ENCODE peak calls at places on chromosomes 16 and 17, in five cellular contexts. One of them, this sample, is unnamed.

GRCh38 chr17:55577011-55577586 is 65.8 kb upstream of the SMIM36 start:
- DNase-seq in effector memory CD4-positive, alpha-beta T cell: no peak
- DNase-seq in tibial nerve: peak; percentile 68
- DNase-seq in colonic mucosa: peak; percentile 29
- DNase-seq in prostate gland: no peak
- DNase-seq in this sample: no peak

GRCh38 chr16:66520406-66521194 is 29.3 kb downstream of the TK2 start:
- DNase-seq in effector memory CD4-positive, alpha-beta T cell: no peak
- DNase-seq in tibial nerve: no peak
- DNase-seq in colonic mucosa: no peak
- DNase-seq in prostate gland: no peak
- DNase-seq in this sample: no peak

GRCh38 chr17:7886227-7887037 is 2.2 kb upstream of the CHD3 start:
- DNase-seq in effector memory CD4-positive, alpha-beta T cell: peak; percentile 61
- DNase-seq in tibial nerve: peak; percentile 33
- DNase-seq in colonic mucosa: peak; percentile 65
- DNase-seq in prostate gland: peak; percentile 68
- DNase-seq in this sample: no peak

GRCh38 chr16:4214215-4214621 is 27.7 kb downstream of the SRL start:
- DNase-seq in effector memory CD4-positive, alpha-beta T cell: no peak
- DNase-seq in tibial nerve: no peak
- DNase-seq in colonic mucosa: no peak
- DNase-seq in prostate gland: no peak
- DNase-seq in this sample: peak; percentile 36

GRCh38 chr17:58060596-58061191 is 22.5 kb upstream of the DYNLL2 start:
- DNase-seq in effector memory CD4-positive, alpha-beta T cell: no peak
- DNase-seq in tibial nerve: no peak
- DNase-seq in colonic mucosa: no peak
- DNase-seq in prostate gland: peak; percentile 69
- DNase-seq in this sample: no peak

GRCh38 chr16:67447508-67448076 is 16.7 kb downstream of the HSD11B2 start:
- DNase-seq in effector memory CD4-positive, alpha-beta T cell: peak; percentile 26
- DNase-seq in tibial nerve: no peak
- DNase-seq in colonic mucosa: peak; percentile 89
- DNase-seq in prostate gland: no peak
- DNase-seq in this sample: no peak

GRCh38 chr16:4790871-4791270 is 2.7 kb upstream of the SEPTIN12 start:
- DNase-seq in effector memory CD4-positive, alpha-beta T cell: no peak
- DNase-seq in tibial nerve: no peak
- DNase-seq in colonic mucosa: no peak
- DNase-seq in prostate gland: no peak
- DNase-seq in this sample: no peak

GRCh38 chr16:19858006-19858653 is 26.5 kb downstream of the GPRC5B start:
- DNase-seq in effector memory CD4-positive, alpha-beta T cell: no peak
- DNase-seq in tibial nerve: no peak
- DNase-seq in colonic mucosa: no peak
- DNase-seq in prostate gland: no peak
- DNase-seq in this sample: no peak

GRCh38 chr17:47203984-47204721 is 5.0 kb upstream of the MYL4 start:
- DNase-seq in effector memory CD4-positive, alpha-beta T cell: no peak
- DNase-seq in tibial nerve: no peak
- DNase-seq in colonic mucosa: no peak
- DNase-seq in prostate gland: no peak
- DNase-seq in this sample: no peak

GRCh38 chr16:2779151-2779920 is 2.3 kb upstream of the ELOB start:
- DNase-seq in effector memory CD4-positive, alpha-beta T cell: no peak
- DNase-seq in tibial nerve: no peak
- DNase-seq in colonic mucosa: no peak
- DNase-seq in prostate gland: no peak
- DNase-seq in this sample: peak; percentile 56

GRCh38 chr17:75549246-75550138 is 24.0 kb downstream of the LLGL2 start:
- DNase-seq in effector memory CD4-positive, alpha-beta T cell: no peak
- DNase-seq in tibial nerve: no peak
- DNase-seq in colonic mucosa: peak; percentile 93
- DNase-seq in prostate gland: peak; percentile 88
- DNase-seq in this sample: no peak

GRCh38 chr16:81790772-81791171 is 11.7 kb downstream of the PLCG2 start:
- DNase-seq in effector memory CD4-positive, alpha-beta T cell: no peak
- DNase-seq in tibial nerve: no peak
- DNase-seq in colonic mucosa: no peak
- DNase-seq in prostate gland: no peak
- DNase-seq in this sample: no peak

GRCh38 chr17:62091804-62092203 is 26.7 kb upstream of the MED13 start:
- DNase-seq in effector memory CD4-positive, alpha-beta T cell: no peak
- DNase-seq in tibial nerve: no peak
- DNase-seq in colonic mucosa: no peak
- DNase-seq in prostate gland: no peak
- DNase-seq in this sample: no peak

GRCh38 chr17:7854851-7855642 is at the start of gene TMEM88:
- DNase-seq in effector memory CD4-positive, alpha-beta T cell: no peak
- DNase-seq in tibial nerve: no peak
- DNase-seq in colonic mucosa: peak; percentile 25
- DNase-seq in prostate gland: no peak
- DNase-seq in this sample: no peak

GRCh38 chr17:41101586-41102259 is at the start of gene KRTAP4-16:
- DNase-seq in effector memory CD4-positive, alpha-beta T cell: no peak
- DNase-seq in tibial nerve: no peak
- DNase-seq in colonic mucosa: no peak
- DNase-seq in prostate gland: no peak
- DNase-seq in this sample: no peak
- H3K4me3 ChIP-seq in effector memory CD4-positive, alpha-beta T cell: no peak within 1 kb of the TSS
- H3K4me3 ChIP-seq in tibial nerve: no peak within 1 kb of the TSS
- H3K4me3 ChIP-seq in colonic mucosa: no peak within 1 kb of the TSS
- H3K4me3 ChIP-seq in prostate gland: no peak within 1 kb of the TSS
- H3K4me3 ChIP-seq in this sample: no peak within 1 kb of the TSS

DNA sequence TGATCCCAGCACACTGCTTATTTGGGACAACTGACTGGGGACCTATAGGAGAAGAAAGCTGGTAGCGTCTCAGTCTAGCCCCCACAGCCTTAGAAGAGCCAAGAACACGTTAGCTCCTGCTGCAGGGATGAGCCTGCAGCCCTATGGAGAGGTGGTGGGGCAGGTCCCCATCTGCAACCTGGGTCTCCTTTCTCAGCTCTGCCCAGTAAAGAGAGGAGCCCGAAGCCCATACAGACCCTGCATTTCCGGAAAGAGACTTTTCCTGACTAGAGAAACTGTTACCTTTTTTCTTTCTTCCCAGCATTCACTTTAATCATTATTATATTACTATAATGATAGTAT is 788 bp downstream of the METTL22 start:
- DNase-seq in effector memory CD4-positive, alpha-beta T cell: no peak
- DNase-seq in tibial nerve: no peak
- DNase-seq in colonic mucosa: no peak
- DNase-seq in prostate gland: no peak
- DNase-seq in this sample: no peak
- H3K27ac ChIP-seq in effector memory CD4-positive, alpha-beta T cell: no peak overlapping the region
- H3K27ac ChIP-seq in tibial nerve: peak overlapping the region; percentile 90
- H3K27ac ChIP-seq in colonic mucosa: no peak overlapping the region
- H3K27ac ChIP-seq in prostate gland: peak overlapping the region; percentile 81
- H3K27ac ChIP-seq in this sample: peak overlapping the region; percentile 80

GRCh38 chr17:59151591-59151990 is 3.4 kb downstream of the SKA2 start:
- DNase-seq in effector memory CD4-positive, alpha-beta T cell: no peak
- DNase-seq in tibial nerve: no peak
- DNase-seq in colonic mucosa: no peak
- DNase-seq in prostate gland: no peak
- DNase-seq in this sample: no peak
- H3K4me3 ChIP-seq in effector memory CD4-positive, alpha-beta T cell: no peak overlapping the region
- H3K4me3 ChIP-seq in tibial nerve: no peak overlapping the region
- H3K4me3 ChIP-seq in colonic mucosa: no peak overlapping the region
- H3K4me3 ChIP-seq in prostate gland: no peak overlapping the region
- H3K4me3 ChIP-seq in this sample: no peak overlapping the region

GRCh38 chr17:65169691-65170090 is 32.5 kb downstream of the RGS9 start:
- DNase-seq in effector memory CD4-positive, alpha-beta T cell: no peak
- DNase-seq in tibial nerve: no peak
- DNase-seq in colonic mucosa: no peak
- DNase-seq in prostate gland: no peak
- DNase-seq in this sample: no peak
- H3K27ac ChIP-seq in effector memory CD4-positive, alpha-beta T cell: no peak overlapping the region
- H3K27ac ChIP-seq in tibial nerve: no peak overlapping the region
- H3K27ac ChIP-seq in colonic mucosa: no peak overlapping the region
- H3K27ac ChIP-seq in prostate gland: no peak overlapping the region
- H3K27ac ChIP-seq in this sample: no peak overlapping the region

DNA sequence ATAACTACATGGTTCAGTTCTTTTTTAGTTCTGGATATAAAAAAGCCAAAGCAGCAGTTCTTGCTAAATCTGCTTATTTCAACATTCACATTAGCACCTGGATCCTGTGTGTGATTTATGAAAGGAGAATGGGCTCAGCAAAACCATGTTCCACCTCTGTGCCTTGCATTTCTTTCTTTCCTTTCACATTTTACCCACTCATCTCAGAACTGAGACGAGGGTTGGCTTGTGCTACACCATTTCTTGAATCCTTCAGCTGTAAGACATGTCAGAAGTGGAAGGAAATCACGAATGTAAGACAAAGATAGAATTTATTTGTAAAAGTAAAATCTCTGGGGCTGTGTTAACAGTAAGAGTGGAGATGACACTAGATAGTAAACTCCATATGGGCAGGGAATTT is 1.2 kb upstream of the UTP6 start:
- DNase-seq in effector memory CD4-positive, alpha-beta T cell: no peak
- DNase-seq in tibial nerve: no peak
- DNase-seq in colonic mucosa: no peak
- DNase-seq in prostate gland: no peak
- DNase-seq in this sample: no peak
- H3K4me3 ChIP-seq in effector memory CD4-positive, alpha-beta T cell: no peak overlapping the region
- H3K4me3 ChIP-seq in tibial nerve: no peak overlapping the region
- H3K4me3 ChIP-seq in colonic mucosa: no peak overlapping the region
- H3K4me3 ChIP-seq in prostate gland: no peak overlapping the region
- H3K4me3 ChIP-seq in this sample: no peak overlapping the region

DNA sequence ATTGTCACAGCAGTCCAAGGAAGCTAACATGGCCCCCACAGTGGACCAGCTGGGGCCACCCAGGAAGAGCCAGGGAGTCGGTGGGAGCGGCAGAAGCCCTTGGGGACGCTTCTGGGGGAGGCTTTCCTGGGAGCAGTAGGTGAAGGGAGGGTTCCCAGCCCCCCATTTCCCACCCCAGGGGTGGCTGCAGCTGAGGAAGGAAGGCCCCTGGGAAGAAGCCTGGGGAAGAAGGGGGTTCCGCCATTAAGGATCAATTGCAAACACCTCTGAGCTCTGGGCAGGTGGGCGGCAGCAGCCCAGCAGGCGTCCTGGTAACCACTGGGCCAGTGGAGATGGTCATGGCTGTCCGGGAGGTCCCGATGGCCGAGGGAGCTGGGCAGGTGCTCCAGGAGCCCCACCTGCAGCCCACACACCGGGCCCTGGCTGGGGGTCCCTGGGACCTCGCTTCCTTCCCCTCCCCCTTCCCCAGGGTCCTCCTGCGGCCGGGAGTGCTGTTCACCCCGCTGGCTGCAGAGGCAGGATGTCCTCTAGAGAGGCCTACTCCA is 592 bp upstream of the PERCC1 start:
- DNase-seq in effector memory CD4-positive, alpha-beta T cell: no peak
- DNase-seq in tibial nerve: no peak
- DNase-seq in colonic mucosa: no peak
- DNase-seq in prostate gland: no peak
- DNase-seq in this sample: no peak
- H3K27ac ChIP-seq in effector memory CD4-positive, alpha-beta T cell: no peak overlapping the region
- H3K27ac ChIP-seq in tibial nerve: no peak overlapping the region
- H3K27ac ChIP-seq in colonic mucosa: no peak overlapping the region
- H3K27ac ChIP-seq in prostate gland: peak overlapping the region; percentile 71
- H3K27ac ChIP-seq in this sample: no peak overlapping the region

GRCh38 chr16:1430759-1431496 is at the start of gene PERCC1:
- DNase-seq in effector memory CD4-positive, alpha-beta T cell: no peak
- DNase-seq in tibial nerve: no peak
- DNase-seq in colonic mucosa: no peak
- DNase-seq in prostate gland: peak; percentile 49
- DNase-seq in this sample: no peak

GRCh38 chr16:1432388-1433262 is 1.7 kb downstream of the PERCC1 start:
- DNase-seq in effector memory CD4-positive, alpha-beta T cell: no peak
- DNase-seq in tibial nerve: no peak
- DNase-seq in colonic mucosa: no peak
- DNase-seq in prostate gland: no peak
- DNase-seq in this sample: no peak

GRCh38 chr16:1433263-1433560 is 2.3 kb downstream of the PERCC1 start:
- DNase-seq in effector memory CD4-positive, alpha-beta T cell: no peak
- DNase-seq in tibial nerve: no peak
- DNase-seq in colonic mucosa: no peak
- DNase-seq in prostate gland: no peak
- DNase-seq in this sample: no peak

GRCh38 chr16:1429631-1430030 is 1.2 kb upstream of the PERCC1 start:
- DNase-seq in effector memory CD4-positive, alpha-beta T cell: no peak
- DNase-seq in tibial nerve: no peak
- DNase-seq in colonic mucosa: no peak
- DNase-seq in prostate gland: no peak
- DNase-seq in this sample: no peak

DNA sequence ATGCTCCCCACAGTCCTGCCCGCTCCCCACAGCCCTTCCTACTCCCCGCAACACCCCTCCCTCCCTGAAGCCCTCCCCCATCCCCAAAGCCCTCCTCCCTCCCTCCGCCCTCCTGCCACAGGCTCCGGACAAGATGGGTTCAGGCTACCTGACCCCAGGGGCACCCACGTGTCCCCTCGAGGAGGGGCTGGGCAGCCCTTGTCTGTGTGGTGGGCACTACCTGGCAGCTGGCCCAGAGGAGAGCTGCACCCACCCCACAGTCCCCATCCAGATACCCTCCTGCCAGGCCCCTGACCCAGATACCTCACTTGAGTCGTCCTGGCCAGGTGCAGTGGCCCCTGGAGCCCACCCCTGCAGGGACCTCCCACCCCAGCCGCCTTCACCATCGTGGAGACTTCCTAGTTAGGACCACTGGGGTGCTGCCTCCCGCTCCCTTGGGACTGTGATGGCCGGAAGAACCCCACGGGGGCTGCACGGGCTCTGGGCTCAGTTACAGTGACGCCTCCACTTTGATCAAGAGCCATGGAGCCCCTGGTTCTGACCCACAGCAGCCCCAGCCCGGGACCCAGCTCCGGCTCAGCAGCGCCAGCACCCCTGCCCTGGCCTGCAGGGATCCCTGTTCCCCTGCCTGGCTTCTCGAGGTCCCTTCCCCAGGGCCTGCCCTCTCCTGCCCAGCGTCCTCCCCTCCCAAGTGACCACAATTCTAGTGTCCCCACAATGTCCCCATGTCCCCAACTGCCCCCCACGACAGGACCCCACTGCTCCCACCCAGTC is 806 bp downstream of the PERCC1 start:
- DNase-seq in effector memory CD4-positive, alpha-beta T cell: no peak
- DNase-seq in tibial nerve: no peak
- DNase-seq in colonic mucosa: no peak
- DNase-seq in prostate gland: no peak
- DNase-seq in this sample: no peak
- H3K4me3 ChIP-seq in effector memory CD4-positive, alpha-beta T cell: no peak overlapping the region
- H3K4me3 ChIP-seq in tibial nerve: no peak overlapping the region
- H3K4me3 ChIP-seq in colonic mucosa: no peak overlapping the region
- H3K4me3 ChIP-seq in prostate gland: peak overlapping the region; percentile 37
- H3K4me3 ChIP-seq in this sample: no peak overlapping the region

GRCh38 chr17:76678330-76678729 is 32.4 kb downstream of the MXRA7 start:
- DNase-seq in effector memory CD4-positive, alpha-beta T cell: peak; percentile 6
- DNase-seq in tibial nerve: no peak
- DNase-seq in colonic mucosa: peak; percentile 81
- DNase-seq in prostate gland: no peak
- DNase-seq in this sample: no peak
- H3K27ac ChIP-seq in effector memory CD4-positive, alpha-beta T cell: no peak overlapping the region
- H3K27ac ChIP-seq in tibial nerve: no peak overlapping the region
- H3K27ac ChIP-seq in colonic mucosa: peak overlapping the region; percentile 53
- H3K27ac ChIP-seq in prostate gland: no peak overlapping the region
- H3K27ac ChIP-seq in this sample: no peak overlapping the region